ENCODE peak calls at places on chromosomes 16 and 17, in six cellular contexts. O is lower lobe of right lung; Z is CD4-positive, CD25-positive, alpha-beta regulatory T cell; V is psoas muscle; X is small intestine; N is HAP-1. I is an unnamed sample.

GRCh38 chr16:66605177-66605999 is 884 bp downstream of the CMTM3 start:
- DNase-seq in O (peak; percentile 69), Z (no peak), V (peak; percentile 82), X (no peak), N (peak; percentile 25), I (peak; percentile 82)

GRCh38 chr17:17537311-17538099 is 41.3 kb upstream of the RASD1 start:
- DNase-seq in O (no peak), Z (no peak), V (peak; percentile 44), X (peak; percentile 33), N (no peak), I (no peak)

GRCh38 chr17:17191961-17192381 is 14.2 kb downstream of the PLD6 start:
- DNase-seq in O (no peak), Z (no peak), V (no peak), X (no peak), N (peak; percentile 95), I (no peak)

GRCh38 chr16:88983771-88984687 is 7.0 kb upstream of the CBFA2T3 start:
- DNase-seq in O (no peak), Z (no peak), V (no peak), X (no peak), N (no peak), I (no peak)

GRCh38 chr17:67520916-67521772 is 144.1 kb downstream of the PITPNC1 start:
- DNase-seq in O (no peak), Z (no peak), V (no peak), X (no peak), N (no peak), I (no peak)

GRCh38 chr17:49021095-49021767 is 24.0 kb downstream of the IGF2BP1 start:
- DNase-seq in O (no peak), Z (no peak), V (no peak), X (no peak), N (no peak), I (no peak)

GRCh38 chr17:78442648-78443128 is 64.2 kb downstream of the PGS1 start:
- DNase-seq in O (peak; percentile 91), Z (no peak), V (peak; percentile 92), X (no peak), N (no peak), I (peak; percentile 79)

GRCh38 chr17:42950044-42950783 is 14.0 kb downstream of the AARSD1 start:
- DNase-seq in O (no peak), Z (no peak), V (no peak), X (no peak), N (no peak), I (no peak)

GRCh38 chr17:34580685-34581445 is 1.5 kb downstream of the TMEM132E start:
- DNase-seq in O (no peak), Z (no peak), V (no peak), X (no peak), N (no peak), I (no peak)

GRCh38 chr16:77833906-77834599 is 45.7 kb downstream of the VAT1L start:
- DNase-seq in O (no peak), Z (no peak), V (no peak), X (no peak), N (no peak), I (no peak)

GRCh38 chr16:12268602-12269001 is 292.1 kb downstream of the SNX29 start:
- DNase-seq in O (no peak), Z (no peak), V (no peak), X (no peak), N (no peak), I (no peak)

GRCh38 chr16:17306745-17307144 is 164.0 kb downstream of the XYLT1 start:
- DNase-seq in O (no peak), Z (no peak), V (no peak), X (no peak), N (no peak), I (no peak)

GRCh38 chr17:35337364-35337763 is 36.1 kb downstream of the SLFN11 start:
- DNase-seq in O (no peak), Z (no peak), V (no peak), X (no peak), N (no peak), I (no peak)

GRCh38 chr16:77859493-77860232 is 71.3 kb downstream of the VAT1L start:
- DNase-seq in O (no peak), Z (no peak), V (no peak), X (no peak), N (no peak), I (no peak)

GRCh38 chr16:11198817-11199216 is 57.2 kb downstream of the SOCS1 start:
- DNase-seq in O (no peak), Z (no peak), V (no peak), X (peak; percentile 90), N (peak; percentile 44), I (no peak)

GRCh38 chr17:38693700-38694329 is 11.3 kb upstream of the MLLT6 start:
- DNase-seq in O (peak; percentile 61), Z (no peak), V (peak; percentile 94), X (peak; percentile 23), N (no peak), I (peak; percentile 88)

GRCh38 chr17:49193513-49194296 is 16.7 kb downstream of the GNGT2 start:
- DNase-seq in O (peak; percentile 65), Z (no peak), V (peak; percentile 56), X (no peak), N (peak; percentile 46), I (peak; percentile 82)

GRCh38 chr17:17749025-17749772 is 67.9 kb downstream of the RAI1 start:
- DNase-seq in O (no peak), Z (no peak), V (no peak), X (no peak), N (no peak), I (no peak)

GRCh38 chr16:28162326-28162877 is 49.4 kb downstream of the XPO6 start:
- DNase-seq in O (no peak), Z (no peak), V (no peak), X (no peak), N (no peak), I (no peak)

GRCh38 chr17:79248843-79249242 is 174.2 kb downstream of the ENGASE start:
- DNase-seq in O (no peak), Z (no peak), V (no peak), X (no peak), N (no peak), I (no peak)

GRCh38 chr17:17220529-17220928 is 14.4 kb upstream of the PLD6 start:
- DNase-seq in O (peak; percentile 15), Z (no peak), V (peak; percentile 5), X (no peak), N (no peak), I (no peak)

DNA sequence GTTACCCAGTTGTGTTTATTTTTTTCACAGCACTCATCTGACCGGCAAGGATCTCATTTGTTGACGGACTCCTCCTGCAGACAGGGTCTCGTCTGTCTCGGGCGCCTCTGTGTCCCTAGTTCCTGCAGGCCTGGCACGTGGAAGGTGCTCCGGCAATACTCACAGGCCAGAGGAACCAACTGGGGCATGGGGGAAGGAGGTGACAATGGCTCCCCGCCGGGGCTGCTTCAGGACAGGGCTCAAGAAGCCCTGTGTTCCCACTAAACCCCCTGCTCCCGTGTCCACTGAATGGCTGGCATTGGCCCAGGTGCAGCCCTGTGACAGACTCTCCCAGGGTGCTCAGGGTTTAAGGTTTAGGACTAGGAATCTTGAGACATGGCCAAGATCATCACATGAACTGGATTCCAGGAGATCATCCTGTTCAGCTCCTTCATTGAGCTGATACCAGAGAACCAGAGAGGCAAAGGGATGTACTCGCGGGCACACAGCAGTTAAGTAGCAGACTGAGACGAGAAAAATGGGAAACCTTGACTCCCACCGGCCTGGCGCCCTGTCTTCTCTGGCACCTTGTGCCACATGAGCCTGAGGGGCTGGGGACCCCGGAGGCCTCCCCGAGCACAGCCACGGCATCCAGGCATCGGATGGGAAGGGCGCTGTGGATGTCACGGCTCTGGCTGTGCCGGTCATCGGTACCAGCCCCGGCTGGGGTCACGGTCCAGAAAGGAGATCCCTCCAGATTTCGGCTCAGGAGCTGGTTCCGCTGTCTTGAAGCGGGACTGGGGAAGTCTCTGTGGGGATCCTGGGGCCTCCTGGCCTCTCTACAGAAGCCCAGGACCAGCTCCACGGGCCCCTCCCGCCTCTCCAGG is 29.0 kb downstream of the TIMM22 start:
- DNase-seq in O (no peak), Z (no peak), V (peak; percentile 51), X (no peak), N (no peak), I (no peak)
- H3K4me3 ChIP-seq in O (no peak overlapping the region), Z (no peak overlapping the region), V (no peak overlapping the region), X (no peak overlapping the region), N (no peak overlapping the region), I (no peak overlapping the region)

GRCh38 chr17:30130121-30130520 is 13.5 kb downstream of the NSRP1 start:
- DNase-seq in O (no peak), Z (no peak), V (no peak), X (no peak), N (no peak), I (no peak)

GRCh38 chr17:30124273-30124796 is 7.7 kb downstream of the NSRP1 start:
- DNase-seq in O (no peak), Z (no peak), V (no peak), X (no peak), N (no peak), I (no peak)
- H3K4me3 ChIP-seq in O (no peak overlapping the region), Z (no peak overlapping the region), V (no peak overlapping the region), X (no peak overlapping the region), N (no peak overlapping the region), I (no peak overlapping the region)

DNA sequence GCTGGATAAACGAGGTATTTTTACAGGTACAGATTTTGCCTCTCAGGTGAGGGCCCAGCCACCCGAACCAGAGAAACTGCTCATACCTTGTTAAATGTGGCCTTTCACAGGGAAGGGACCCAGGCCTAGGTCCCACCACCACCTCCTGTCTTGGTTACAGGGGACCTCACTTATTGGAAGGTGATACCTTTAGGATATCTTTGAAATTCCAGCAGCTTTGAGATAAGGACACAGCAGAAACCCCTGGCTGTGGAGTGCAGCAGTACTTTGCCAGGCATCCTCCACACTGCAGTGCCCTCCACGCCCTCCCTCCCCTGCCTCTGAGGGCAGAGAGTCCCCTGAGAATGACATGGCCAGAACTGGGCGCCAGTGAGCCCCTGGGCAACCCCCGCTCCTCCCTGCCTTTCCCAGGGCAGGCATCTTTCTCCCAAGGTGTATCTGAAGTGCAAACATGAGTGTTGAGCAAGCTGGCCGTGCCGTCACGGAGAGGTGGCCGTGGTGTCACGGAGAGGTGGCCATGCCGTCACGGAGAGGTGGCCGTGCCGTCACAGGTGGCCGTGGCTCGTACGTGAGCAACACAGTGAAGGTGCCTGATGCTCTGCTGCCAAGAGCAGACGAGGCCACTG is 134.7 kb upstream of the CHMP6 start:
- DNase-seq in O (no peak), Z (no peak), V (peak; percentile 51), X (no peak), N (no peak), I (no peak)
- H3K4me3 ChIP-seq in O (no peak overlapping the region), Z (peak overlapping the region; percentile 34), V (peak overlapping the region; percentile 15), X (no peak overlapping the region), N (no peak overlapping the region), I (no peak overlapping the region)

DNA sequence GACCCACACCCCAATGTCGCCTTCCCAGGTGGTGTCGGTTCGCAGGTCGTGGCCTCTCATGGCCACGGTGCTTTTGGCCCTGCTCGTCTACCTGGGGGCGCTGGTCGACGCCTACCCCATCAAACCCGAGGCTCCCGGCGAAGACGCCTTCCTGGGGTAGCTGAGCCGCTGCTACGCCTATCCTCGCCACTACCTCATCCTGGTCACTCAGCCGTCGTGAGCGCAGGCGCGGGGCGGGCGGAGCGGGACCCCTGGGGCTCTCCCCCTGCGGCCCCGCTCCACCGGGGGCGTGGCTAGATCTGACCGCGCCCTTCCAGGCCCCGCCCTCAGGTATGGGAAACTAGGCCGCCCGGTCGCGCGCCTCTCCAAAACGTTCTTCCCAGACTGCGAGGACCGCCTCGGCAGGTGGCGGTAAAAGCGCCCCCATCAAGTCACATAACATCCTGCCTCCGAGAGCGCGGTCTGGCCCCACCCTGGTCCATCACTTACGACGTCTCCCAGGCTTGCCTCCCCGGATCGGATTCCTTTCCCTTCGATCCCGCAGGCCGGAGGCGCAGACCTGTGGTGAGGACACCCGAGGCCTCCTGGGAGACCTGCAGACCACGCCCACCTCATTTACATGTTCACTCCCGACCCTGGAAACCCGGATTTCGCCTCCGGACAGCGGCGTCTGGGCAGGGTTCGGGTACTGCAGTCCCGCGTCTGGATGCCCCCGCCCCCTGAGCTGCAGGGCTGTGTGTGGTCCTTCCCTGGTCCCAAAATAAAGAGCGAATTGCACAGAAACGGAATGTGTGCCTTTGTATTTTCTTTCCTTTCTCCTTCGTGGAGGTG is 91.5 kb upstream of the TMEM97 start:
- DNase-seq in O (peak; percentile 87), Z (no peak), V (no peak), X (peak; percentile 84), N (no peak), I (no peak)
- H3K4me3 ChIP-seq in O (peak overlapping the region; percentile 54), Z (no peak overlapping the region), V (peak overlapping the region; percentile 49), X (no peak overlapping the region), N (no peak overlapping the region), I (peak overlapping the region; percentile 47)